ENCODE peak calls at places on chromosomes 16 and 17, in four cellular contexts. C, K, Q and R are unnamed samples.

GRCh38 chr17:82239926-82240505 is 11.2 kb downstream of the SLC16A3 start:
- DNase-seq in C (peak), K (no peak), Q (no peak), R (no peak)

GRCh38 chr17:12898110-12898509 is 108.8 kb downstream of the ARHGAP44 start:
- DNase-seq in C (no peak), K (no peak), Q (no peak), R (no peak)

GRCh38 chr16:23466162-23466885 is 13.3 kb upstream of the COG7 start:
- DNase-seq in C (no peak), K (peak), Q (peak), R (peak)

GRCh38 chr16:54936086-54936978 is 5.7 kb downstream of the IRX5 start:
- DNase-seq in C (no peak), K (peak), Q (no peak), R (peak)

GRCh38 chr17:79575229-79575628 is 35.6 kb downstream of the RBFOX3 start:
- DNase-seq in C (no peak), K (no peak), Q (no peak), R (no peak)

GRCh38 chr16:14409563-14409962 is 220.5 kb downstream of the PARN start:
- DNase-seq in C (no peak), K (peak), Q (peak), R (peak)

GRCh38 chr16:50808929-50809538 is 67.1 kb downstream of the CYLD start:
- DNase-seq in C (no peak), K (no peak), Q (no peak), R (no peak)

GRCh38 chr17:601462-602303 is 113.0 kb downstream of the VPS53 start:
- DNase-seq in C (no peak), K (peak), Q (peak), R (peak)

GRCh38 chr17:1197781-1198490 is 18.2 kb upstream of the ABR start:
- DNase-seq in C (peak), K (peak), Q (peak), R (no peak)

GRCh38 chr16:29663020-29663828 is at the start of gene SPN:
- DNase-seq in C (peak), K (no peak), Q (no peak), R (no peak)

GRCh38 chr16:56314244-56314850 is 111.0 kb downstream of the AMFR start:
- DNase-seq in C (no peak), K (no peak), Q (no peak), R (no peak)

GRCh38 chr17:38745545-38745944 is 2.6 kb downstream of the PCGF2 start:
- DNase-seq in C (no peak), K (no peak), Q (no peak), R (no peak)

GRCh38 chr17:63306855-63307254 is 139.3 kb downstream of the CYB561 start:
- DNase-seq in C (no peak), K (no peak), Q (no peak), R (no peak)

GRCh38 chr16:48441106-48441505 is 55.9 kb upstream of the SIAH1 start:
- DNase-seq in C (no peak), K (no peak), Q (no peak), R (no peak)

GRCh38 chr17:49944451-49944850 is 24.5 kb upstream of the DLX4 start:
- DNase-seq in C (no peak), K (no peak), Q (no peak), R (no peak)

GRCh38 chr16:16127469-16128116 is 95.7 kb downstream of the ABCC6 start:
- DNase-seq in C (no peak), K (peak), Q (peak), R (peak)

GRCh38 chr17:78432226-78432894 is 53.9 kb downstream of the PGS1 start:
- DNase-seq in C (no peak), K (no peak), Q (no peak), R (no peak)

GRCh38 chr17:71482625-71483024 is 638.2 kb upstream of the SOX9 start:
- DNase-seq in C (no peak), K (no peak), Q (peak), R (no peak)

GRCh38 chr17:34663714-34664113 is 84.3 kb downstream of the TMEM132E start:
- DNase-seq in C (no peak), K (no peak), Q (no peak), R (no peak)

GRCh38 chr17:34667656-34668055 is 88.3 kb downstream of the TMEM132E start:
- DNase-seq in C (no peak), K (no peak), Q (no peak), R (no peak)

GRCh38 chr17:34668206-34668605 is 88.8 kb downstream of the TMEM132E start:
- DNase-seq in C (no peak), K (no peak), Q (no peak), R (no peak)

GRCh38 chr17:34665150-34665802 is 85.9 kb downstream of the TMEM132E start:
- DNase-seq in C (no peak), K (no peak), Q (no peak), R (no peak)

GRCh38 chr17:34665803-34666763 is 86.7 kb downstream of the TMEM132E start:
- DNase-seq in C (no peak), K (no peak), Q (no peak), R (no peak)
- TF ChIP-seq CTCF in C (no peak), K (no peak), Q (no peak), R (no peak)

DNA sequence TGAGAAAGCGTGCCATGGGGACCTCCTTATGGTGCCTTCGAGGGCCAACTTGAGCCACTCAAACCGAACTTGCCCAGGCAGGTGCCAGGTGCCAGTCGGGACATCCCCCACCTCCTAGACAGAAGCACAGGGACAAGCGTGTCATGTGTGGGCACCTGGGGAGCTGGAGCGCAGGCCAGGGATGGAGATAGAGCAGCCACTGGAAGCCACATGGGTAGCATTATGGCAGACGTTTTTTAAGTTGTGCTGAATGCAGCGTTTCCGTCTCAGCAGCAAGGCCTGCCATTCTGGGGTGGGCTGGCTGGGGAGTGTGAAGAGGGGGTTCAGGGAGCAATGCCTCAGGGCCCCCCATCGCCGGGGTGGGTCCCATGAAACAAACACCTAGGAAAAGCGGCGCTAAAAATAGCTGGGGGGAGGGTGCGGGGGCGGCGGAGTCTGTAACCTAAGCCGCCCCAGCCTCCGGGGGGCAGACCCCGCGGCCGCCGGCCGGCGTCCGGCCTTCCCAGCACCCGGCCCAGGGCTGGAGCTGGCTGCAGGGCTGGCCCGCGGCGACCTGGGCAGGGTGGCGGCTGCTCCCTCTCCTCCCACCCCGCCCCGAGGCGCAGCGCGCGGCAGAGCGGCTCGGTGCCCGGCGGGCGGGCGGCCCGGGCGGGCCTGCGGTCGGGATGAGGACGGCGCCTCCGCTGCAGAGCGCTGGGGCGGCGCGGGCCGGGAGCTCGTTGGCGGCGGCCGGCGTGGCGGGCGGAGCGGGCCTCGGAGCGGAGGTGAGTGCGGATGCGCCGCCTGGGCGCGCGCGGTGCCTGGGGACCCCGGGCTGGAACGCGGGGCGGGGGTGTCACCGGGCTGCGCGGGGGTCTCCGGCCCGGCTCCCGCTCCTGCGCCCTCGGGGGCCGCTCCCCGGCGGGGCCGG is at the start of gene ZNF469:
- DNase-seq in C (peak), K (peak), Q (peak), R (peak)
- H3K4me3 ChIP-seq in C (no peak), K (peak), Q (peak), R (peak)

GRCh38 chr16:78098544-78099371 is 696 bp upstream of the WWOX start:
- DNase-seq in C (no peak), K (no peak), Q (no peak), R (no peak)
- TF ChIP-seq CTCF in C (no peak), K (peak), Q (no peak), R (no peak)

DNA sequence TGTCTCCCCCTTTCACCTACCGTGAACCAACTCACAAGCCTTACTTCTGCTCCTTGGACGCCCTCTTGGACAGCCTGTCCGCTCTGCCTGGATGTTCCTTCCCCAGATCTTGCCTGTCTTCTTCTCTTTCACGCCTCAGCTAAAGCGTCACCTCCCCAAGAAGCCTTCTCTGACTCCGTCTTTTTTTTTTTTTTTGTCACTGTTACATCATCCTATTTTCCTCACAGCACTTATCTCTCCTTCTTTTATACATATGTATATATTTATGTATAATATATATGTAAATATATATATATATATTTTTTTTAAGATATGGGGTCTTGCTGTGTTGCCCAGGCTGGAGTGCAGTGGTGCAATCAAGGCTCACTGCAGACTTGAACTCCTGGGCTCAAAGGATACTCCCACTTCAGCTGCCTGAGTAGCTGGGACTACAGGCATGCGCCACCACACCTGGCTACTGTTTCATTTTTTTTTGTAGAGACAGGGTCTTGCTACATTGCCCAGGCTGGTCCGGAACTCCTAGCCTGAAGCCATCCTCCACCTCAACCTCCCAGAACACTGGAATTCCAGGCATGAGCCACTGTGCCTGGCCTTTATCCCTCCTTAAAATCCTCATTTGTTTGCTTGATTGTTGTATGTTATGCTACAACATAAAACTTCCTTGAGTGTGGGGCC is 16.5 kb upstream of the AKTIP start:
- DNase-seq in C (no peak), K (no peak), Q (no peak), R (no peak)
- H3K4me3 ChIP-seq in C (no peak), K (no peak), Q (no peak), R (no peak)

DNA sequence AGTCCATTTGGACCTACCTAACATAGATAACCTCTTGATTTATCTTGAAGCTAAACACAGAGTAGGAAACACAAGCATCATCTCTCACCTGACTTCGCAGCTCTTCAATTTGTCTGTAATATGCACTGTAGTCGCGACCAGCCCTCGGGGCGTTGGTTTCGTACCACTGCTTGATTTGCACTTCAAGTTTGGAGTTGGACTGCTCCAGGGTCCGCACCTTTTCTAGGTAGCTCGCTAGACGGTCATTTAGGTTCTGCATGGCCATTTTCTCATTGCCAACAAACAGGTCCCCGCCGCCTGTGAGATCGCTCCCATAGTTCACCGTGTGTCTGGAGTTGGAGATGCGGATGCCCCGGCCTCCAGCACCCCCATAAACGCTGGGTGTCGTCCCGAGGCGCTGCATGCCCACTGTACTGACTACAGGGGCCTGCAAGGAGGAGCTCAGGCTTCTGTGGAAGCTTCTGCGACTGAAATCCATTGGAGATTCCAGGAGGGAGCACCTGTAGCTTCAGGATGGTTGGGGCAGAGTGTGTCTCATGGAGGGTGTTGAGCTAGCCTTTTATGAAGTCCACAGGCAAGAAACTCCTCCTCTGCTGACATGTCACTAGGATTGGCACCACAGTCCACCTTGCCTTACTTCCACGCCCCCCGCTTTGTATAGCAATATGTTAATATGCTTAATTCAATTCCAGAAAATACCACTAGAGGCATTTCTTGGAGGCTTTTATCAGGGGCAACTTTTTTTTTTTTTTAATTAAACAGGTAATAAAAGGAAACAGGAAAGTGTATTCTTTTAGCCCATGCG is at the start of gene KRT20:
- DNase-seq in C (peak), K (no peak), Q (no peak), R (no peak)
- TF ChIP-seq CTCF in C (no peak), K (peak), Q (peak), R (peak)

GRCh38 chr16:684067-684794 is at the start of gene JMJD8:
- DNase-seq in C (peak), K (peak), Q (peak), R (peak)

GRCh38 chr16:685967-686366 is 1.8 kb upstream of the JMJD8 start:
- DNase-seq in C (no peak), K (peak), Q (peak), R (peak)

GRCh38 chr16:686459-687260 is 2.5 kb upstream of the JMJD8 start:
- DNase-seq in C (no peak), K (no peak), Q (no peak), R (no peak)

GRCh38 chr16:683396-684066 is 603 bp downstream of the JMJD8 start:
- DNase-seq in C (no peak), K (no peak), Q (no peak), R (no peak)

DNA sequence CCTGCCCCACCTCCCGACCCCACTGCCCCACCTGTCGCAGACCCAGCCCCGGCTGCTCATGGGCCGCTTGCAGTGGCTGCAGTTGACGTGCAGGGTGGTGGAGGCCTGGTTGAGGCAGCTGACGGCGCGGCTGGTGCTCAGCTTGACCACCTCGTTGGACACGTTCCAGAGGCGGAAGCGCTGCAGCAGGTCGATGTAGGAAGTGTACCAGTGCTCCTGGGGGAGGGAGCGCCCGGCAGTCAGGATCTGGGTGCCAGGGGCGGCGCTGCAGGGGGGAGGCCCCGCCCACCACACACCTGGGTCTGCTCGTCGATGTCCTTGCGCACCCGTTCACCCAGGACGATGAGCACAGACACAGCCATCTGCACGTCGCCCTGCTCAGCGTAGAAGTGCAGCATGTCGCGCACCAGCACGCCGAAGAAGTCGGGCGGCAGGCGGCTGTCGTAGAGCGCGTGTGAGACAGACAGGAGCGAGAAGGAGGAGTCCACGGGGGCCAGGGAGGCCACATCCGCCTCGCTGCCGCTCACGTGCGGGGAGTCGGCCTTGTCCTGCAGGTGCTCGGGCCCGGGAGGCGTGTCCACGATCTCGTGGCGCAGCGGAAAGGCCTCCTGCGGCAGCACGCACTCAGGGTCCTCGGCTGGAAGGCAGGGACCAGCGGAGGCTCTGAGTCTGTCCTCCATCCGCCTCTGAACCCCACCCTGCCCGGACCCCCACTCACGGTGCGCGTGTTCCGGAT is 995 bp upstream of the JMJD8 start:
- DNase-seq in C (peak), K (no peak), Q (no peak), R (no peak)
- H3K4me3 ChIP-seq in C (no peak), K (peak), Q (no peak), R (no peak)